ENCODE peak calls at places on chromosomes 13 and 19, in four cellular contexts. One of them, this sample, is unnamed.

GRCh38 chr19:49356382-49356781 is 5.8 kb downstream of the TEAD2 start:
- DNase-seq in choroid plexus epithelial cell: no peak
- DNase-seq in C1 segment of cervical spinal cord: no peak
- DNase-seq in uterus: no peak
- DNase-seq in this sample: no peak

GRCh38 chr13:103283451-103283820 is 217.2 kb upstream of the SLC10A2 start:
- DNase-seq in C1 segment of cervical spinal cord: no peak
- DNase-seq in uterus: no peak
- DNase-seq in choroid plexus epithelial cell: no peak
- DNase-seq in this sample: no peak

GRCh38 chr13:99150575-99151370 is 49.9 kb upstream of the UBAC2 start:
- DNase-seq in choroid plexus epithelial cell: peak
- DNase-seq in uterus: no peak
- DNase-seq in C1 segment of cervical spinal cord: no peak
- DNase-seq in this sample: no peak

GRCh38 chr13:79483302-79483701 is 2.3 kb downstream of the NDFIP2 start:
- DNase-seq in choroid plexus epithelial cell: peak
- DNase-seq in C1 segment of cervical spinal cord: no peak
- DNase-seq in uterus: no peak
- DNase-seq in this sample: no peak

GRCh38 chr13:72217142-72217541 is 350.1 kb upstream of the DACH1 start:
- DNase-seq in C1 segment of cervical spinal cord: no peak
- DNase-seq in choroid plexus epithelial cell: no peak
- DNase-seq in uterus: no peak
- DNase-seq in this sample: no peak

GRCh38 chr19:41615207-41615606 is 11.7 kb downstream of the CEACAM4 start:
- DNase-seq in C1 segment of cervical spinal cord: no peak
- DNase-seq in choroid plexus epithelial cell: no peak
- DNase-seq in uterus: no peak
- DNase-seq in this sample: no peak

GRCh38 chr19:43639507-43640423 is at the start of gene CADM4:
- DNase-seq in uterus: peak
- DNase-seq in C1 segment of cervical spinal cord: peak
- DNase-seq in choroid plexus epithelial cell: no peak
- DNase-seq in this sample: peak

GRCh38 chr19:56162258-56162657 is 13.6 kb upstream of the GALP start:
- DNase-seq in C1 segment of cervical spinal cord: no peak
- DNase-seq in uterus: no peak
- DNase-seq in choroid plexus epithelial cell: peak
- DNase-seq in this sample: no peak

GRCh38 chr13:101942038-101942437 is 459.8 kb downstream of the FGF14 start:
- DNase-seq in choroid plexus epithelial cell: peak
- DNase-seq in uterus: peak
- DNase-seq in C1 segment of cervical spinal cord: no peak
- DNase-seq in this sample: no peak

GRCh38 chr13:20964904-20965303 is 62.4 kb upstream of the XPO4 start:
- DNase-seq in uterus: no peak
- DNase-seq in choroid plexus epithelial cell: peak
- DNase-seq in C1 segment of cervical spinal cord: no peak
- DNase-seq in this sample: no peak

GRCh38 chr19:16084067-16084685 is 7.9 kb downstream of the TPM4 start:
- DNase-seq in C1 segment of cervical spinal cord: no peak
- DNase-seq in uterus: no peak
- DNase-seq in choroid plexus epithelial cell: no peak
- DNase-seq in this sample: no peak

GRCh38 chr19:10991521-10992081 is 30.8 kb downstream of the SMARCA4 start:
- DNase-seq in uterus: no peak
- DNase-seq in choroid plexus epithelial cell: no peak
- DNase-seq in C1 segment of cervical spinal cord: no peak
- DNase-seq in this sample: no peak

GRCh38 chr19:2115911-2116426 is 19.3 kb downstream of the IZUMO4 start:
- DNase-seq in uterus: no peak
- DNase-seq in C1 segment of cervical spinal cord: no peak
- DNase-seq in choroid plexus epithelial cell: no peak
- DNase-seq in this sample: no peak

GRCh38 chr19:18523841-18524240 is 2.0 kb upstream of the ELL start:
- DNase-seq in C1 segment of cervical spinal cord: no peak
- DNase-seq in uterus: no peak
- DNase-seq in choroid plexus epithelial cell: no peak
- DNase-seq in this sample: no peak